ENCODE peak calls at places on chromosomes 5 and 9, in eight cellular contexts. One of them, this sample, is unnamed. For H3K4me1, the result is how much of the 10 kb centered on the place peaks cover.

GRCh38 chr9:78030553-78031270 is 899 bp downstream of the GNAQ start:
- DNase-seq in SK-N-SH: peak
- DNase-seq in OCI-LY7: no peak
- DNase-seq in PC-3: no peak
- DNase-seq in H9: peak
- DNase-seq in neuronal stem cell: peak
- DNase-seq in GM23248: peak
- DNase-seq in mesenchymal stem cell: peak
- DNase-seq in this sample: no peak

GRCh38 chr5:168020522-168021294 is 270.7 kb upstream of the WWC1 start:
- DNase-seq in SK-N-SH: no peak
- DNase-seq in OCI-LY7: no peak
- DNase-seq in PC-3: peak
- DNase-seq in H9: no peak
- DNase-seq in neuronal stem cell: no peak
- DNase-seq in GM23248: peak
- DNase-seq in mesenchymal stem cell: peak
- DNase-seq in this sample: peak

GRCh38 chr9:72154468-72155281 is 5.4 kb downstream of the GDA start:
- DNase-seq in SK-N-SH: no peak
- DNase-seq in OCI-LY7: peak
- DNase-seq in PC-3: peak
- DNase-seq in H9: no peak
- DNase-seq in neuronal stem cell: no peak
- DNase-seq in GM23248: peak
- DNase-seq in mesenchymal stem cell: no peak
- DNase-seq in this sample: no peak

GRCh38 chr5:140734354-140734753 is 34.1 kb downstream of the ZMAT2 start:
- DNase-seq in SK-N-SH: peak
- DNase-seq in OCI-LY7: no peak
- DNase-seq in PC-3: peak
- DNase-seq in H9: no peak
- DNase-seq in neuronal stem cell: no peak
- DNase-seq in GM23248: peak
- DNase-seq in mesenchymal stem cell: peak
- DNase-seq in this sample: no peak

GRCh38 chr9:20209421-20210340 is 412.6 kb downstream of the MLLT3 start:
- DNase-seq in SK-N-SH: no peak
- DNase-seq in OCI-LY7: no peak
- DNase-seq in PC-3: no peak
- DNase-seq in H9: no peak
- DNase-seq in neuronal stem cell: no peak
- DNase-seq in GM23248: no peak
- DNase-seq in mesenchymal stem cell: no peak
- DNase-seq in this sample: peak

GRCh38 chr5:106397700-106398099 is 1273.0 kb downstream of the EFNA5 start:
- DNase-seq in SK-N-SH: no peak
- DNase-seq in OCI-LY7: no peak
- DNase-seq in PC-3: peak
- DNase-seq in H9: no peak
- DNase-seq in neuronal stem cell: no peak
- DNase-seq in GM23248: peak
- DNase-seq in mesenchymal stem cell: peak
- DNase-seq in this sample: peak

GRCh38 chr5:165881259-165881658 is 2375.8 kb downstream of the MAT2B start:
- DNase-seq in SK-N-SH: peak
- DNase-seq in OCI-LY7: no peak
- DNase-seq in PC-3: peak
- DNase-seq in H9: no peak
- DNase-seq in neuronal stem cell: no peak
- DNase-seq in GM23248: no peak
- DNase-seq in mesenchymal stem cell: peak
- DNase-seq in this sample: no peak

GRCh38 chr9:90642570-90643539 is at the start of gene DIRAS2:
- DNase-seq in SK-N-SH: peak
- DNase-seq in OCI-LY7: no peak
- DNase-seq in PC-3: peak
- DNase-seq in H9: peak
- DNase-seq in neuronal stem cell: peak
- DNase-seq in GM23248: peak
- DNase-seq in mesenchymal stem cell: peak
- DNase-seq in this sample: peak

GRCh38 chr5:66606713-66607112 is 10.5 kb downstream of the MAST4 start:
- DNase-seq in SK-N-SH: no peak
- DNase-seq in OCI-LY7: no peak
- DNase-seq in PC-3: no peak
- DNase-seq in H9: no peak
- DNase-seq in neuronal stem cell: no peak
- DNase-seq in GM23248: no peak
- DNase-seq in mesenchymal stem cell: no peak
- DNase-seq in this sample: no peak

GRCh38 chr5:54619732-54620582 is 102.4 kb downstream of the SNX18 start:
- DNase-seq in SK-N-SH: no peak
- DNase-seq in OCI-LY7: no peak
- DNase-seq in PC-3: peak
- DNase-seq in H9: no peak
- DNase-seq in neuronal stem cell: no peak
- DNase-seq in GM23248: peak
- DNase-seq in mesenchymal stem cell: peak
- DNase-seq in this sample: peak

GRCh38 chr5:10789726-10790125 is 28.7 kb upstream of the DAP start:
- DNase-seq in SK-N-SH: no peak
- DNase-seq in OCI-LY7: no peak
- DNase-seq in PC-3: no peak
- DNase-seq in H9: no peak
- DNase-seq in neuronal stem cell: no peak
- DNase-seq in GM23248: peak
- DNase-seq in mesenchymal stem cell: peak
- DNase-seq in this sample: peak

GRCh38 chr5:37834542-37835399 is 5.1 kb downstream of the GDNF start:
- DNase-seq in SK-N-SH: peak
- DNase-seq in OCI-LY7: no peak
- DNase-seq in PC-3: no peak
- DNase-seq in H9: peak
- DNase-seq in neuronal stem cell: no peak
- DNase-seq in GM23248: no peak
- DNase-seq in mesenchymal stem cell: no peak
- DNase-seq in this sample: no peak

DNA sequence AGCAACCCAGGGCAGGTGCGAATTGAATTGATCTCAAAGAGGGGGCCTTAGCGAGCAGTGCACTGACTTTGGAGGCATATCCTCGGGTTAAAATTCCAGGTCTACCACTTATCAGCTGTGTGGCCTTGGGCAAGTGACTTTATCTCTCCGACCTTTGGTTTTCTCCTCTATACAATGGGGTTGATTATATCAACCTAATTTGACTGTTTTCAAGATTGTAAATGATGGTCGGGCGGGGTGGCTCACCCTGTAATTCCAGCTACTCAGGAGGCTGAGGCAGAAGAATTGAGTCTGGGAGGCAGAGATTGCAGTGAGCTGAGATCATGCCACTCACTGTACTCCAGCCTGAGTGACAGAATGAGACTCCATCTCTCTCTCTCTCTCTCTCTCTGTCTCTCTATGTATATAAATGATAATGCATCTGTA is 18.7 kb downstream of the SPRY4 start:
- DNase-seq in SK-N-SH: no peak
- DNase-seq in OCI-LY7: no peak
- DNase-seq in PC-3: no peak
- DNase-seq in H9: no peak
- DNase-seq in neuronal stem cell: no peak
- DNase-seq in GM23248: no peak
- DNase-seq in mesenchymal stem cell: no peak
- DNase-seq in this sample: no peak
- H3K4me1 ChIP-seq in SK-N-SH: under half
- H3K4me1 ChIP-seq in OCI-LY7: under half
- H3K4me1 ChIP-seq in PC-3: under half
- H3K4me1 ChIP-seq in H9: under half
- H3K4me1 ChIP-seq in neuronal stem cell: under half
- H3K4me1 ChIP-seq in GM23248: under half
- H3K4me1 ChIP-seq in mesenchymal stem cell: under half
- H3K4me1 ChIP-seq in this sample: under half

GRCh38 chr5:58122993-58123392 is 336.9 kb downstream of the PLK2 start:
- DNase-seq in SK-N-SH: no peak
- DNase-seq in OCI-LY7: no peak
- DNase-seq in PC-3: no peak
- DNase-seq in H9: no peak
- DNase-seq in neuronal stem cell: no peak
- DNase-seq in GM23248: no peak
- DNase-seq in mesenchymal stem cell: no peak
- DNase-seq in this sample: no peak
- H2AFZ ChIP-seq in SK-N-SH: no peak
- H2AFZ ChIP-seq in OCI-LY7: no peak
- H2AFZ ChIP-seq in PC-3: no peak
- H2AFZ ChIP-seq in H9: no peak
- H2AFZ ChIP-seq in neuronal stem cell: peak
- H2AFZ ChIP-seq in GM23248: no peak
- H2AFZ ChIP-seq in mesenchymal stem cell: no peak
- H2AFZ ChIP-seq in this sample: no peak

GRCh38 chr9:128067622-128067897 is 440 bp upstream of the NAIF1 start:
- DNase-seq in SK-N-SH: no peak
- DNase-seq in OCI-LY7: no peak
- DNase-seq in PC-3: no peak
- DNase-seq in H9: no peak
- DNase-seq in neuronal stem cell: no peak
- DNase-seq in GM23248: no peak
- DNase-seq in mesenchymal stem cell: no peak
- DNase-seq in this sample: no peak

GRCh38 chr9:128067898-128068655 is at the start of gene SLC25A25:
- DNase-seq in SK-N-SH: peak
- DNase-seq in OCI-LY7: peak
- DNase-seq in PC-3: peak
- DNase-seq in H9: peak
- DNase-seq in neuronal stem cell: peak
- DNase-seq in GM23248: peak
- DNase-seq in mesenchymal stem cell: peak
- DNase-seq in this sample: peak

GRCh38 chr9:128068656-128069221 is 707 bp downstream of the SLC25A25 start:
- DNase-seq in SK-N-SH: peak
- DNase-seq in OCI-LY7: peak
- DNase-seq in PC-3: no peak
- DNase-seq in H9: no peak
- DNase-seq in neuronal stem cell: no peak
- DNase-seq in GM23248: peak
- DNase-seq in mesenchymal stem cell: no peak
- DNase-seq in this sample: no peak

GRCh38 chr9:128065907-128066712 is 1.0 kb downstream of the NAIF1 start:
- DNase-seq in SK-N-SH: no peak
- DNase-seq in OCI-LY7: no peak
- DNase-seq in PC-3: no peak
- DNase-seq in H9: no peak
- DNase-seq in neuronal stem cell: no peak
- DNase-seq in GM23248: no peak
- DNase-seq in mesenchymal stem cell: no peak
- DNase-seq in this sample: no peak

GRCh38 chr9:128066713-128067621 is at the start of gene NAIF1:
- DNase-seq in SK-N-SH: peak
- DNase-seq in OCI-LY7: peak
- DNase-seq in PC-3: peak
- DNase-seq in H9: peak
- DNase-seq in neuronal stem cell: peak
- DNase-seq in GM23248: peak
- DNase-seq in mesenchymal stem cell: peak
- DNase-seq in this sample: peak
- H3K4me1 ChIP-seq in SK-N-SH: under half
- H3K4me1 ChIP-seq in OCI-LY7: under half
- H3K4me1 ChIP-seq in PC-3: under half
- H3K4me1 ChIP-seq in H9: under half
- H3K4me1 ChIP-seq in neuronal stem cell: under half
- H3K4me1 ChIP-seq in GM23248: under half
- H3K4me1 ChIP-seq in mesenchymal stem cell: under half
- H3K4me1 ChIP-seq in this sample: under half

DNA sequence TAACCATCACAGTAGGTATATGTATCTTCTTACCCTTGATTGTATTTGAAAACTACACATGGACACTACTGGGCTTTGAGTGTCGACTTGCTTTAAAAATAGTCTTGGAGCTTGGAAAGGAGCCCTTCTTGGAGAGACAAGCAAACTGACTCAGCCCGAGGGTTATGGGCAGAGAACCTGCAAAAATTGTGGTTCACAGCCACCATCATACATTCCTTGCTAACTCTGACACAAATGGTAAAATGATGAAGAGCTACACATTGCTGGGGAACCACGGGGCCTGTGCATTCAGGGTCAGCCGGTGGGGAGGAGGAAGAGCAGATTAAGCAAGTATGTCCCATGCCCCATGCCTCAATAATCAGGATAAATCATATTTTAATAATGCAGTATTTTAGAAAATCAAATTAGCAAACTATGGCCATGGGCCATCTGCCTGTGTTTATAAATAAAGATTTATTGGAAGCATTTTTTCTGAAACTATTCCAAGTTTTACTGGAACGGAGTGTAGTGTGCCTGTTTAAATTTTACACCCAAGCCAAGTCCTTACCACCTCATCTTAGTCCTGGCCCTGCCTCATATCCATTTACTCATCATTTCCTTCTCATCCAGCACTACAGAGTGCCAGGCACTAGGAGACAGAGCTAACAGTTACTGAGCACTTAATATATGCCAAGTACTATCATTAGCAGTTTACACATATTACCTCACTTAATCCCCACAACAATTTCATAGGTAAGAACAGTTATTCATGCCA is 195.8 kb downstream of the PALM2AKAP2 start:
- DNase-seq in SK-N-SH: no peak
- DNase-seq in OCI-LY7: no peak
- DNase-seq in PC-3: no peak
- DNase-seq in H9: no peak
- DNase-seq in neuronal stem cell: no peak
- DNase-seq in GM23248: peak
- DNase-seq in mesenchymal stem cell: no peak
- DNase-seq in this sample: peak
- H2AFZ ChIP-seq in SK-N-SH: no peak
- H2AFZ ChIP-seq in OCI-LY7: no peak
- H2AFZ ChIP-seq in PC-3: no peak
- H2AFZ ChIP-seq in H9: no peak
- H2AFZ ChIP-seq in neuronal stem cell: no peak
- H2AFZ ChIP-seq in GM23248: no peak
- H2AFZ ChIP-seq in mesenchymal stem cell: no peak
- H2AFZ ChIP-seq in this sample: no peak

DNA sequence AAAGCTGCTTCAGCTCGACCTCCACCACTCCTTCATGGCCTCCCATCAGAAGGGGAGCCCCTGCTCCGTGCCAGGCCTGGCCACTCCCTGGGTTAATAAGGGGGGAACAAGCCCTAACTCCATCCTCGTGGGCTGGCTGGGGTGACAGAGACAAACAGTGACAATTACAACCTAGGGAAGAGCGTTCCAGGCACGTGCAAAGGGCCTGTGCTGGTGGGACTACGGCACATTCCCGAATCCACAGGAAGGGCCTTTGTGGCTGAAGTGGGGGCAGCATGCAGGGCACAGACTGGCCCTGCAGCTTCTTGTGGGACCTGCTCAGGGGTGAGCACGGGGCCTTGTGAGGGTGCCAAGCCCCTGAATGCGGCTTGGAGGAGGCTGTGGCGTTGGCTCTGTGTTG is 157.4 kb downstream of the C9orf50 start:
- DNase-seq in SK-N-SH: no peak
- DNase-seq in OCI-LY7: no peak
- DNase-seq in PC-3: no peak
- DNase-seq in H9: no peak
- DNase-seq in neuronal stem cell: no peak
- DNase-seq in GM23248: no peak
- DNase-seq in mesenchymal stem cell: no peak
- DNase-seq in this sample: no peak
- H3K4me1 ChIP-seq in SK-N-SH: under half
- H3K4me1 ChIP-seq in OCI-LY7: under half
- H3K4me1 ChIP-seq in PC-3: under half
- H3K4me1 ChIP-seq in H9: under half
- H3K4me1 ChIP-seq in neuronal stem cell: under half
- H3K4me1 ChIP-seq in GM23248: under half
- H3K4me1 ChIP-seq in mesenchymal stem cell: half or more
- H3K4me1 ChIP-seq in this sample: under half

This sample was measured in astrocyte.